ENCODE peak calls at places on chromosome 7, in six cellular contexts. S is tibial artery, Q is ovary, I is K562, D is WERI-Rb-1, M is choroid plexus epithelial cell. A is an unnamed sample.
A peak's percentile ranks its signal among the peaks of the same experiment; 100 is the strongest.

GRCh38 chr7:149833495-149834130 is 4.6 kb upstream of the ZNF862 start:
- DNase-seq in M (no peak), D (no peak), S (no peak), Q (no peak), I (no peak), A (no peak)

GRCh38 chr7:32890010-32890552 is 1.5 kb downstream of the KBTBD2 start:
- DNase-seq in M (peak; percentile 78), Q (no peak), S (no peak), I (no peak), D (no peak), A (no peak)

GRCh38 chr7:158536871-158537865 is 50.5 kb downstream of the PTPRN2 start:
- DNase-seq in M (no peak), S (no peak), D (no peak), I (no peak), Q (no peak), A (no peak)

GRCh38 chr7:103348452-103348851 is 1.0 kb downstream of the PSMC2 start:
- DNase-seq in D (no peak), I (no peak), S (no peak), M (no peak), Q (no peak), A (no peak)

GRCh38 chr7:2431260-2431867 is 28.0 kb downstream of the CHST12 start:
- DNase-seq in I (peak; percentile 50), Q (no peak), M (no peak), D (peak; percentile 47), S (no peak), A (no peak)

GRCh38 chr7:82705831-82706230 is 262.3 kb upstream of the CACNA2D1 start:
- DNase-seq in Q (no peak), S (no peak), M (peak; percentile 20), I (no peak), D (no peak), A (no peak)

GRCh38 chr7:81857385-81857784 is 87.5 kb upstream of the HGF start:
- DNase-seq in D (no peak), S (no peak), M (peak; percentile 26), Q (no peak), I (no peak), A (no peak)

GRCh38 chr7:145398758-145399157 is 562.9 kb upstream of the TPK1 start:
- DNase-seq in M (peak; percentile 61), D (no peak), Q (no peak), S (no peak), I (no peak), A (no peak)

GRCh38 chr7:92934096-92934495 is 97.7 kb upstream of the CDK6 start:
- DNase-seq in I (no peak), S (no peak), Q (no peak), D (no peak), M (no peak), A (no peak)

GRCh38 chr7:87599336-87599735 is 1.3 kb downstream of the ABCB1 start:
- DNase-seq in D (no peak), M (no peak), I (no peak), S (no peak), Q (no peak), A (no peak)

GRCh38 chr7:108147031-108147563 is 16.9 kb upstream of the LAMB4 start:
- DNase-seq in D (peak; percentile 86), Q (peak; percentile 31), I (no peak), S (no peak), M (no peak), A (no peak)

GRCh38 chr7:132793474-132793873 is 217.2 kb upstream of the PLXNA4 start:
- DNase-seq in I (no peak), M (no peak), Q (no peak), D (no peak), S (no peak), A (no peak)

GRCh38 chr7:129781856-129782256 is 170.3 kb downstream of the NRF1 start:
- DNase-seq in M (no peak), I (peak; percentile 57), Q (no peak), S (no peak), D (peak; percentile 86), A (no peak)

GRCh38 chr7:128755816-128756476 is 16.8 kb downstream of the CALU start:
- DNase-seq in I (no peak), Q (no peak), D (no peak), S (peak; percentile 36), M (peak; percentile 91), A (no peak)

GRCh38 chr7:105623378-105623777 is 42.1 kb upstream of the EFCAB10 start:
- DNase-seq in M (no peak), S (no peak), Q (no peak), I (no peak), D (peak; percentile 33), A (no peak)

GRCh38 chr7:78864339-78864738 is 589.1 kb downstream of the MAGI2 start:
- DNase-seq in S (no peak), I (no peak), M (no peak), D (no peak), Q (no peak), A (no peak)

GRCh38 chr7:27190284-27190748 is 5.3 kb upstream of the HOXA11 start:
- DNase-seq in Q (no peak), D (no peak), M (no peak), I (no peak), S (peak; percentile 10), A (peak; percentile 57)
- H3K4me3 ChIP-seq in Q (no peak overlapping the region), D (no peak overlapping the region), M (no peak overlapping the region), I (no peak overlapping the region), S (no peak overlapping the region), A (no peak overlapping the region)

DNA sequence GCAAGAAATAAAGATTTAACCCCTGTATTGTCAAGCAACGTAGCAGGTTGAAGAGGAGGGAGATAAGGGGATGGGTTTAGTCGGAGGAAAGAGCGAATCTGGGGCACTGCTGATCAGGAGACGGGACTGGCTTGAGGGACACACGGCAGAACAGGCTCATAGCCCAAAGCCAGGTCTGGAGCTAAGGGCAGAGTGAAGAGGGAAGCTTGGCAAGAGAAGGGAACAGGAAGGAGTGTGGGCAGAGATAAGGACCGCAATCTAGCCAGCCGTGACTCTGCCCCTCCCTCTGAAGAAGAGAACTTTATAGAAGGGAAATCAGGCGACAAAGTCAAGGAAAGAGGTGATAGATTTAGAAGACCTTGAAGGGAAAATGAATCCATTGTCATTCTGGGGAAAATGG is 67.6 kb downstream of the CAV1 start:
- DNase-seq in M (no peak), S (no peak), D (no peak), I (no peak), Q (no peak), A (no peak)
- TF ChIP-seq CTCF in M (no peak), S (no peak), D (no peak), I (no peak), Q (no peak), A (no peak)

GRCh38 chr7:112079122-112079521 is 127.1 kb downstream of the DOCK4 start:
- DNase-seq in I (no peak), Q (no peak), S (no peak), M (no peak), D (no peak), A (no peak)

GRCh38 chr7:112080441-112080840 is 125.8 kb downstream of the DOCK4 start:
- DNase-seq in Q (no peak), M (peak; percentile 94), S (peak; percentile 32), I (no peak), D (no peak), A (no peak)

GRCh38 chr7:112079671-112080070 is 126.5 kb downstream of the DOCK4 start:
- DNase-seq in S (no peak), I (no peak), D (no peak), M (peak; percentile 46), Q (no peak), A (no peak)

GRCh38 chr7:112081778-112082177 is 124.4 kb downstream of the DOCK4 start:
- DNase-seq in M (no peak), D (no peak), S (no peak), Q (no peak), I (no peak), A (no peak)

DNA sequence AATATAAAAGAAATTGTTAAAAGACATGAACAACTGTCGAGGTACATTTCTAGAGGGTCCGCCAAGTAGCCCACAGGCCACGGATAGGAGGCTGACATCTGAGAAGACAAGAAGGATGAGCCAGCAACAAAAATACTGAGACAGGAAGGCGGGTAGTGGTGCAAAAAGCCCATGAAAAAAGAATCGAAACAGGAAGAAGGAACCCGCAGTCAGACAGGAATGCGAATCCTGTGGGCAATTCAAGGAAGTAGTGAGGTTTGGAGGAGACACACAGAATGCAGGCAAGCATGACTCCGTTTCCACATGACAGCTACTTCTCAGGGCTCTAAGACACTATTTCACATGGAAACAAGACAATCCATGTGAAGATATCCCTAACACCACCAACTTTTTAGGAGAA is 125.2 kb downstream of the DOCK4 start:
- DNase-seq in M (peak; percentile 84), I (no peak), S (peak; percentile 36), D (no peak), Q (no peak), A (no peak)
- H3K4me3 ChIP-seq in M (peak overlapping the region; percentile 24), I (no peak overlapping the region), S (no peak overlapping the region), D (no peak overlapping the region), Q (no peak overlapping the region), A (peak overlapping the region; percentile 11)

GRCh38 chr7:6558837-6559236 is 7.6 kb upstream of the GRID2IP start:
- DNase-seq in S (no peak), M (peak; percentile 55), Q (no peak), D (peak; percentile 83), I (peak; percentile 81), A (no peak)

GRCh38 chr7:6553460-6554044 is 2.3 kb upstream of the GRID2IP start:
- DNase-seq in S (no peak), D (no peak), I (peak; percentile 39), M (no peak), Q (no peak), A (no peak)

GRCh38 chr7:6559896-6560295 is 8.6 kb upstream of the GRID2IP start:
- DNase-seq in S (no peak), M (no peak), Q (no peak), D (no peak), I (no peak), A (no peak)

GRCh38 chr7:6554848-6555247 is 3.6 kb upstream of the GRID2IP start:
- DNase-seq in I (no peak), M (no peak), D (no peak), S (no peak), Q (no peak), A (no peak)

DNA sequence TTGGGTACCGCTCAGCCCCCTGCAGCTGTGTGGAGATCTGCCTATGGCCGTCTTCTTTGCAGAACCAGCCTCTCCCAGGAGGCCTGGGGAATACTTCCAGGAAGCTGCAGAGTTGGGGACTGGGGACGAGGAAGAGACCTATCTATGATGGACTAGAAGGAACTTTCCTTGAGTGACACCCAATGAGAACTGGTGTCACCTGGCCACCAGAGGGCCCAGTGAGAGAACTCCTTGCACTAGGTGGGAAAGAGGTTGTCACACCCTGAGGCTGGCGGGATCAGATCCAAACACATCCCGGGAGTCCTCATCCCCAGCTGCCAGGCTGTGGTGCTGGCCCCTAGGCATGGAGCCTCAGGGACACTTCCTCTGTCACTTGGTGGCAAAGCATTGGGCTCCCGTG is 4.9 kb upstream of the GRID2IP start:
- DNase-seq in I (peak; percentile 44), M (no peak), S (no peak), Q (no peak), D (peak; percentile 33), A (no peak)
- TF ChIP-seq CTCF in I (peak; percentile 44), M (peak; percentile 9), S (no peak), Q (no peak), D (peak; percentile 66), A (no peak)

GRCh38 chr7:138590154-138590553 is 111.0 kb downstream of the SVOPL start:
- DNase-seq in I (no peak), S (no peak), D (no peak), Q (no peak), M (no peak), A (no peak)

GRCh38 chr7:138595454-138595853 is 105.7 kb downstream of the SVOPL start:
- DNase-seq in S (no peak), D (no peak), I (no peak), Q (no peak), M (no peak), A (no peak)
- H3K4me3 ChIP-seq in S (no peak overlapping the region), D (no peak overlapping the region), I (no peak overlapping the region), Q (no peak overlapping the region), M (no peak overlapping the region), A (no peak overlapping the region)

A was measured in coronary artery.